ENCODE peak calls at places on chromosome 3, in four cellular contexts. One of them, this sample, is unnamed.

GRCh38 chr3:123871946-123872345 is 12.2 kb downstream of the MYLK start:
- DNase-seq in HTR-8/SVneo: no peak
- DNase-seq in H7: no peak
- DNase-seq in globus pallidus: no peak
- DNase-seq in this sample: no peak

GRCh38 chr3:149657796-149658443 is at the start of gene WWTR1:
- DNase-seq in HTR-8/SVneo: peak
- DNase-seq in H7: peak
- DNase-seq in globus pallidus: peak
- DNase-seq in this sample: peak

GRCh38 chr3:37453393-37454391 is 279.3 kb upstream of the LRRFIP2 start:
- DNase-seq in HTR-8/SVneo: no peak
- DNase-seq in H7: peak
- DNase-seq in globus pallidus: peak
- DNase-seq in this sample: peak

GRCh38 chr3:146421814-146422748 is 47.3 kb downstream of the PLSCR2 start:
- DNase-seq in HTR-8/SVneo: no peak
- DNase-seq in H7: no peak
- DNase-seq in globus pallidus: no peak
- DNase-seq in this sample: no peak

GRCh38 chr3:67526246-67526645 is 128.2 kb downstream of the SUCLG2 start:
- DNase-seq in HTR-8/SVneo: no peak
- DNase-seq in H7: no peak
- DNase-seq in globus pallidus: no peak
- DNase-seq in this sample: no peak

GRCh38 chr3:190227064-190227463 is 95.2 kb downstream of the CLDN1 start:
- DNase-seq in HTR-8/SVneo: no peak
- DNase-seq in H7: no peak
- DNase-seq in globus pallidus: peak
- DNase-seq in this sample: no peak

GRCh38 chr3:52568066-52568465 is 31.7 kb downstream of the UQCC5 start:
- DNase-seq in HTR-8/SVneo: no peak
- DNase-seq in H7: no peak
- DNase-seq in globus pallidus: no peak
- DNase-seq in this sample: no peak

GRCh38 chr3:44111482-44111881 is 130.2 kb upstream of the TOPAZ1 start:
- DNase-seq in HTR-8/SVneo: no peak
- DNase-seq in H7: no peak
- DNase-seq in globus pallidus: no peak
- DNase-seq in this sample: no peak

GRCh38 chr3:159818997-159819500 is 169.6 kb upstream of the IL12A start:
- DNase-seq in HTR-8/SVneo: no peak
- DNase-seq in H7: no peak
- DNase-seq in globus pallidus: no peak
- DNase-seq in this sample: no peak

GRCh38 chr3:132629928-132630327 is 29.7 kb downstream of the ACAD11 start:
- DNase-seq in HTR-8/SVneo: peak
- DNase-seq in H7: no peak
- DNase-seq in globus pallidus: no peak
- DNase-seq in this sample: no peak

GRCh38 chr3:170542704-170543103 is 43.2 kb downstream of the SLC7A14 start:
- DNase-seq in HTR-8/SVneo: no peak
- DNase-seq in H7: no peak
- DNase-seq in globus pallidus: no peak
- DNase-seq in this sample: no peak

GRCh38 chr3:127019449-127019848 is 36.5 kb downstream of the PLXNA1 start:
- DNase-seq in HTR-8/SVneo: peak
- DNase-seq in H7: no peak
- DNase-seq in globus pallidus: no peak
- DNase-seq in this sample: no peak

GRCh38 chr3:15458212-15458780 is 30.9 kb downstream of the EAF1 start:
- DNase-seq in HTR-8/SVneo: no peak
- DNase-seq in H7: no peak
- DNase-seq in globus pallidus: no peak
- DNase-seq in this sample: no peak

GRCh38 chr3:20130122-20130521 is 55.9 kb downstream of the SGO1 start:
- DNase-seq in HTR-8/SVneo: no peak
- DNase-seq in H7: no peak
- DNase-seq in globus pallidus: peak
- DNase-seq in this sample: no peak

GRCh38 chr3:158160958-158161357 is 51.1 kb downstream of the RSRC1 start:
- DNase-seq in HTR-8/SVneo: peak
- DNase-seq in H7: no peak
- DNase-seq in globus pallidus: no peak
- DNase-seq in this sample: no peak

GRCh38 chr3:71269896-71270295 is 313.6 kb downstream of the FOXP1 start:
- DNase-seq in HTR-8/SVneo: no peak
- DNase-seq in H7: no peak
- DNase-seq in globus pallidus: no peak
- DNase-seq in this sample: no peak

GRCh38 chr3:150544726-150545125 is 1.6 kb downstream of the SERP1 start:
- DNase-seq in HTR-8/SVneo: no peak
- DNase-seq in H7: no peak
- DNase-seq in globus pallidus: no peak
- DNase-seq in this sample: peak

This sample was measured in cerebellum.